ENCODE peak calls at places on chromosomes 11 and 22, in five cellular contexts. One of them, this sample, is unnamed.

GRCh38 chr22:41289681-41290080 is 3.7 kb upstream of the RANGAP1 start:
- DNase-seq in H4: no peak
- DNase-seq in vagina: no peak
- DNase-seq in iris pigment epithelial cell: no peak
- DNase-seq in nucleus accumbens: no peak
- DNase-seq in this sample: no peak

GRCh38 chr11:111743700-111744099 is 22.5 kb downstream of the PPP2R1B start:
- DNase-seq in H4: no peak
- DNase-seq in vagina: no peak
- DNase-seq in iris pigment epithelial cell: no peak
- DNase-seq in nucleus accumbens: no peak
- DNase-seq in this sample: no peak

GRCh38 chr11:102560555-102561011 is 30.0 kb upstream of the MMP7 start:
- DNase-seq in H4: peak
- DNase-seq in vagina: no peak
- DNase-seq in iris pigment epithelial cell: peak
- DNase-seq in nucleus accumbens: no peak
- DNase-seq in this sample: no peak

GRCh38 chr11:94948070-94948617 is 25.2 kb downstream of the CWC15 start:
- DNase-seq in H4: peak
- DNase-seq in vagina: no peak
- DNase-seq in iris pigment epithelial cell: peak
- DNase-seq in nucleus accumbens: no peak
- DNase-seq in this sample: no peak

GRCh38 chr11:1059759-1060158 is 14.9 kb upstream of the MUC2 start:
- DNase-seq in H4: no peak
- DNase-seq in vagina: no peak
- DNase-seq in iris pigment epithelial cell: no peak
- DNase-seq in nucleus accumbens: no peak
- DNase-seq in this sample: no peak

GRCh38 chr11:110100476-110101240 is 7.5 kb downstream of the ZC3H12C start:
- DNase-seq in H4: no peak
- DNase-seq in vagina: no peak
- DNase-seq in iris pigment epithelial cell: peak
- DNase-seq in nucleus accumbens: no peak
- DNase-seq in this sample: no peak

GRCh38 chr11:77529685-77530084 is 55.8 kb upstream of the PAK1 start:
- DNase-seq in H4: no peak
- DNase-seq in vagina: no peak
- DNase-seq in iris pigment epithelial cell: no peak
- DNase-seq in nucleus accumbens: no peak
- DNase-seq in this sample: no peak

GRCh38 chr11:7673724-7674434 is 579 bp upstream of the CYB5R2 start:
- DNase-seq in H4: no peak
- DNase-seq in vagina: no peak
- DNase-seq in iris pigment epithelial cell: peak
- DNase-seq in nucleus accumbens: no peak
- DNase-seq in this sample: peak

GRCh38 chr11:134050541-134051383 is 18.1 kb upstream of the JAM3 start:
- DNase-seq in H4: peak
- DNase-seq in vagina: no peak
- DNase-seq in iris pigment epithelial cell: no peak
- DNase-seq in nucleus accumbens: peak
- DNase-seq in this sample: peak

GRCh38 chr11:107496011-107496410 is 38.4 kb upstream of the CWF19L2 start:
- DNase-seq in H4: peak
- DNase-seq in vagina: no peak
- DNase-seq in iris pigment epithelial cell: peak
- DNase-seq in nucleus accumbens: no peak
- DNase-seq in this sample: no peak

GRCh38 chr22:41781508-41781906 is 19.0 kb upstream of the CCDC134 start:
- DNase-seq in H4: no peak
- DNase-seq in vagina: no peak
- DNase-seq in iris pigment epithelial cell: no peak
- DNase-seq in nucleus accumbens: no peak
- DNase-seq in this sample: no peak

GRCh38 chr11:121524233-121524631 is 71.5 kb upstream of the SORL1-AS1 start:
- DNase-seq in H4: no peak
- DNase-seq in vagina: no peak
- DNase-seq in iris pigment epithelial cell: no peak
- DNase-seq in nucleus accumbens: no peak
- DNase-seq in this sample: no peak

GRCh38 chr11:34356918-34357645 is 728 bp downstream of the ABTB2 start:
- DNase-seq in H4: no peak
- DNase-seq in vagina: no peak
- DNase-seq in iris pigment epithelial cell: peak
- DNase-seq in nucleus accumbens: no peak
- DNase-seq in this sample: peak

GRCh38 chr11:40295466-40295865 is 1164.0 kb downstream of the LRRC4C start:
- DNase-seq in H4: no peak
- DNase-seq in vagina: no peak
- DNase-seq in iris pigment epithelial cell: no peak
- DNase-seq in nucleus accumbens: no peak
- DNase-seq in this sample: no peak

GRCh38 chr11:89608234-89608966 is 101.7 kb upstream of the TRIM77 start:
- DNase-seq in H4: no peak
- DNase-seq in vagina: no peak
- DNase-seq in iris pigment epithelial cell: no peak
- DNase-seq in nucleus accumbens: no peak
- DNase-seq in this sample: no peak

GRCh38 chr11:76606102-76606793 is 64.3 kb downstream of the LRRC32 start:
- DNase-seq in H4: no peak
- DNase-seq in vagina: peak
- DNase-seq in iris pigment epithelial cell: no peak
- DNase-seq in nucleus accumbens: no peak
- DNase-seq in this sample: no peak

GRCh38 chr22:34639911-34640310 is 426.0 kb upstream of the ISX start:
- DNase-seq in H4: no peak
- DNase-seq in vagina: no peak
- DNase-seq in iris pigment epithelial cell: no peak
- DNase-seq in nucleus accumbens: no peak
- DNase-seq in this sample: no peak

GRCh38 chr22:23065069-23065451 is 5.3 kb upstream of the GNAZ start:
- DNase-seq in H4: no peak
- DNase-seq in vagina: peak
- DNase-seq in iris pigment epithelial cell: no peak
- DNase-seq in nucleus accumbens: no peak
- DNase-seq in this sample: no peak

GRCh38 chr11:67463680-67464410 is 5.2 kb downstream of the TMEM134 start:
- DNase-seq in H4: peak
- DNase-seq in vagina: no peak
- DNase-seq in iris pigment epithelial cell: no peak
- DNase-seq in nucleus accumbens: no peak
- DNase-seq in this sample: no peak

GRCh38 chr11:1040428-1041148 is 4.1 kb upstream of the MUC6 start:
- DNase-seq in H4: no peak
- DNase-seq in vagina: no peak
- DNase-seq in iris pigment epithelial cell: no peak
- DNase-seq in nucleus accumbens: no peak
- DNase-seq in this sample: no peak

GRCh38 chr11:13012037-13012693 is 3.0 kb downstream of the RASSF10 start:
- DNase-seq in H4: no peak
- DNase-seq in vagina: no peak
- DNase-seq in iris pigment epithelial cell: no peak
- DNase-seq in nucleus accumbens: no peak
- DNase-seq in this sample: peak

GRCh38 chr11:12288212-12288933 is 89.0 kb upstream of the PARVA start:
- DNase-seq in H4: peak
- DNase-seq in vagina: peak
- DNase-seq in iris pigment epithelial cell: peak
- DNase-seq in nucleus accumbens: peak
- DNase-seq in this sample: peak

GRCh38 chr22:22942511-22943329 is 55.1 kb downstream of the IGLL5 start:
- DNase-seq in H4: peak
- DNase-seq in vagina: peak
- DNase-seq in iris pigment epithelial cell: peak
- DNase-seq in nucleus accumbens: peak
- DNase-seq in this sample: peak

GRCh38 chr11:2668876-2669275 is 30.9 kb downstream of the KCNQ1OT1 start:
- DNase-seq in H4: no peak
- DNase-seq in vagina: no peak
- DNase-seq in iris pigment epithelial cell: no peak
- DNase-seq in nucleus accumbens: no peak
- DNase-seq in this sample: no peak

GRCh38 chr22:45688606-45689080 is 17.0 kb downstream of the ATXN10 start:
- DNase-seq in H4: peak
- DNase-seq in vagina: no peak
- DNase-seq in iris pigment epithelial cell: peak
- DNase-seq in nucleus accumbens: no peak
- DNase-seq in this sample: no peak

This sample was measured in GM23338.